ENCODE peak calls at places on chromosomes 13 and 19, in nine cellular contexts. T is Ammon's horn; K is right cardiac atrium; X is ovary; L is NCI-H748 treated with DMSO at 0.1 percent for 48 hours; Q is AG04450; D is BJ; E is NCI-H1092 treated with DMSO at 0.1 percent for 48 hours; I is NK-92 treated with Interleukin-12 subunit alpha and Interleukin-12 subunit beta, amount 100 ng/mL, for 24 hours. C is an unnamed sample.
A peak's percentile ranks its signal among the peaks of the same experiment; 100 is the strongest.

GRCh38 chr13:97879646-97880297 is 73.7 kb upstream of the IPO5 start:
- DNase-seq in T (no peak), K (no peak), X (no peak), L (no peak), Q (peak; percentile 78), D (peak; percentile 81), E (no peak), I (no peak), C (peak; percentile 49)

GRCh38 chr19:2048959-2049740 is 1.9 kb downstream of the MKNK2 start:
- DNase-seq in T (peak; percentile 63), K (peak; percentile 81), X (peak; percentile 52), L (no peak), Q (no peak), D (no peak), E (no peak), I (no peak), C (no peak)

GRCh38 chr13:26247011-26247410 is 6.9 kb upstream of the CDK8 start:
- DNase-seq in T (no peak), K (no peak), X (no peak), L (no peak), Q (no peak), D (no peak), E (peak; percentile 94), I (no peak), C (no peak)

GRCh38 chr13:75236774-75237173 is 245.2 kb downstream of the TBC1D4 start:
- DNase-seq in T (no peak), K (no peak), X (no peak), L (no peak), Q (no peak), D (no peak), E (no peak), I (no peak), C (no peak)

GRCh38 chr13:100827489-100828000 is 152.9 kb upstream of the TMTC4 start:
- DNase-seq in T (peak; percentile 26), K (no peak), X (no peak), L (no peak), Q (no peak), D (no peak), E (no peak), I (no peak), C (no peak)

GRCh38 chr13:32585625-32586021 is 629 bp upstream of the PDS5B start:
- DNase-seq in T (peak; percentile 9), K (peak; percentile 58), X (peak; percentile 30), L (no peak), Q (no peak), D (no peak), E (no peak), I (no peak), C (no peak)

GRCh38 chr19:51124729-51125128 is at the start of gene SIGLEC9:
- DNase-seq in T (peak; percentile 68), K (peak; percentile 84), X (peak; percentile 47), L (no peak), Q (no peak), D (no peak), E (no peak), I (no peak), C (no peak)

GRCh38 chr13:113955235-113955634 is 18.6 kb downstream of the C13orf46 start:
- DNase-seq in T (no peak), K (peak; percentile 26), X (peak; percentile 3), L (no peak), Q (no peak), D (no peak), E (no peak), I (no peak), C (no peak)

GRCh38 chr13:25463496-25463895 is 91.7 kb downstream of the ATP8A2 start:
- DNase-seq in T (no peak), K (no peak), X (no peak), L (no peak), Q (no peak), D (no peak), E (no peak), I (no peak), C (no peak)

C was measured in AG09319.